ENCODE peak calls at places on chromosomes 11 and 22, in ten cellular contexts. E is A549, L is transverse colon, U is sigmoid colon, K is tibial nerve, S is ovary, C is GM12878, O is K562, Q is esophagus muscularis mucosa, V is SK-N-SH. T is an unnamed sample.

GRCh38 chr11:10130872-10131271 is 163.1 kb downstream of the SBF2 start:
- DNase-seq in E (no peak), Q (no peak), U (no peak), O (no peak), V (no peak), K (no peak), C (no peak), L (no peak), S (no peak), T (no peak)

GRCh38 chr22:45254388-45254787 is 13.7 kb upstream of the KIAA0930 start:
- DNase-seq in K (no peak), V (no peak), O (no peak), Q (no peak), S (no peak), L (no peak), U (no peak), C (no peak), E (no peak), T (no peak)

GRCh38 chr11:34198523-34198922 is 93.1 kb downstream of the NAT10 start:
- DNase-seq in Q (no peak), S (no peak), L (no peak), U (no peak), O (no peak), K (no peak), C (no peak), E (no peak), V (no peak), T (no peak)

GRCh38 chr11:78973833-78974232 is 399.2 kb upstream of the NARS2 start:
- DNase-seq in V (no peak), C (no peak), L (no peak), O (no peak), K (no peak), E (no peak), U (no peak), Q (no peak), S (no peak), T (no peak)

GRCh38 chr11:44600739-44601416 is 35.4 kb downstream of the CD82 start:
- DNase-seq in Q (no peak), E (no peak), L (no peak), U (no peak), C (no peak), S (no peak), V (no peak), K (no peak), O (no peak), T (no peak)

GRCh38 chr11:8099291-8099899 is 18.4 kb downstream of the TUB start:
- DNase-seq in L (peak), E (peak), K (peak), S (peak), V (peak), Q (peak), U (peak), C (no peak), O (peak), T (peak)

GRCh38 chr11:76615950-76616349 is 54.6 kb downstream of the LRRC32 start:
- DNase-seq in U (peak), C (no peak), E (no peak), O (no peak), V (no peak), S (peak), K (no peak), Q (no peak), L (peak), T (peak)

GRCh38 chr11:100855466-100856067 is 168.5 kb downstream of the ARHGAP42 start:
- DNase-seq in K (no peak), S (no peak), E (peak), V (peak), O (peak), U (no peak), C (no peak), L (no peak), Q (no peak), T (no peak)

GRCh38 chr11:119567667-119568582 is 145.0 kb upstream of the THY1 start:
- DNase-seq in S (no peak), E (no peak), U (peak), C (peak), V (peak), Q (no peak), O (no peak), L (no peak), K (no peak), T (no peak)

GRCh38 chr11:96329419-96329818 is 13.6 kb downstream of the MAML2 start:
- DNase-seq in S (no peak), Q (no peak), K (no peak), O (no peak), V (no peak), C (no peak), L (no peak), E (no peak), U (no peak), T (no peak)

GRCh38 chr11:120236169-120237107 is 3.5 kb upstream of the POU2F3 start:
- DNase-seq in S (no peak), V (no peak), E (no peak), U (no peak), L (no peak), Q (no peak), C (no peak), K (no peak), O (peak), T (no peak)

GRCh38 chr11:8826145-8826786 is 84.7 kb upstream of the AKIP1 start:
- DNase-seq in V (no peak), Q (no peak), C (no peak), E (no peak), K (no peak), S (no peak), U (peak), L (no peak), O (peak), T (no peak)

GRCh38 chr11:2210366-2211112 is 38.9 kb upstream of the TH start:
- DNase-seq in O (peak), Q (no peak), E (no peak), C (no peak), V (no peak), S (peak), K (no peak), U (peak), L (peak), T (peak)

GRCh38 chr11:61700221-61700620 is 20.0 kb downstream of the DAGLA start:
- DNase-seq in L (peak), E (peak), S (no peak), K (no peak), Q (no peak), C (no peak), V (no peak), O (peak), U (no peak), T (peak)

GRCh38 chr11:110425751-110426545 is 3.8 kb upstream of the FDX1 start:
- DNase-seq in V (no peak), K (no peak), S (no peak), E (no peak), O (peak), L (no peak), U (no peak), Q (no peak), C (no peak), T (no peak)

GRCh38 chr11:104120493-104121200 is 43.3 kb downstream of the PDGFD start:
- DNase-seq in C (no peak), E (no peak), U (no peak), Q (no peak), V (no peak), O (no peak), S (no peak), K (no peak), L (no peak), T (no peak)

GRCh38 chr11:2930705-2931415 is 1.6 kb upstream of the PHLDA2 start:
- DNase-seq in U (peak), Q (no peak), L (peak), V (peak), C (peak), E (peak), O (peak), S (peak), K (no peak), T (peak)

GRCh38 chr11:17864478-17864941 is 129.9 kb downstream of the KCNC1 start:
- DNase-seq in Q (no peak), O (peak), U (no peak), V (no peak), S (no peak), L (peak), E (peak), K (no peak), C (no peak), T (peak)

GRCh38 chr22:42889290-42889689 is 32.2 kb upstream of the ARFGAP3 start:
- DNase-seq in O (no peak), Q (no peak), K (peak), E (no peak), U (no peak), C (peak), V (no peak), S (no peak), L (no peak), T (no peak)

GRCh38 chr11:14262271-14262846 is 96.6 kb downstream of the RRAS2 start:
- DNase-seq in C (no peak), O (no peak), L (no peak), E (no peak), U (no peak), K (no peak), V (no peak), Q (no peak), S (no peak), T (no peak)

GRCh38 chr11:67367014-67367835 is 6.2 kb downstream of the CLCF1 start:
- DNase-seq in K (no peak), C (no peak), U (no peak), L (peak), E (no peak), S (peak), Q (no peak), V (no peak), O (no peak), T (no peak)

GRCh38 chr11:123448798-123449197 is 18.7 kb downstream of the GRAMD1B start:
- DNase-seq in E (no peak), V (no peak), C (no peak), S (no peak), U (no peak), Q (no peak), L (no peak), O (no peak), K (no peak), T (no peak)

GRCh38 chr22:20881869-20882815 is 23.3 kb downstream of the SNAP29 start:
- DNase-seq in L (no peak), K (no peak), E (no peak), U (no peak), V (no peak), S (no peak), Q (no peak), C (no peak), O (no peak), T (no peak)

GRCh38 chr22:37199839-37200161 is 11.8 kb upstream of the C1QTNF6 start:
- DNase-seq in V (peak), S (no peak), L (no peak), Q (no peak), O (peak), E (peak), U (no peak), C (no peak), K (no peak), T (no peak)

GRCh38 chr22:29396126-29396525 is 7.8 kb upstream of the AP1B1 start:
- DNase-seq in L (no peak), C (no peak), E (no peak), S (no peak), K (no peak), U (peak), O (no peak), V (no peak), Q (no peak), T (no peak)
- TF ChIP-seq EP300 in L (no peak), C (no peak), E (no peak), S (no peak), K (no peak), U (no peak), O (no peak), V (no peak), Q (no peak), T (no peak)

GRCh38 chr11:64774144-64774543 is 4.2 kb downstream of the SF1 start:
- DNase-seq in Q (no peak), C (no peak), S (no peak), U (no peak), O (no peak), K (no peak), E (no peak), L (no peak), V (no peak), T (no peak)

GRCh38 chr11:64771861-64772260 is 6.5 kb downstream of the SF1 start:
- DNase-seq in V (no peak), O (no peak), U (no peak), C (no peak), Q (no peak), E (no peak), L (no peak), K (no peak), S (no peak), T (no peak)

GRCh38 chr11:64770120-64770519 is 8.2 kb downstream of the SF1 start:
- DNase-seq in E (no peak), K (no peak), V (no peak), C (no peak), O (no peak), U (peak), Q (no peak), S (no peak), L (no peak), T (no peak)

GRCh38 chr11:64769283-64769682 is 9.1 kb downstream of the SF1 start:
- DNase-seq in L (no peak), O (no peak), Q (no peak), U (no peak), K (no peak), C (no peak), V (no peak), S (no peak), E (no peak), T (no peak)

DNA sequence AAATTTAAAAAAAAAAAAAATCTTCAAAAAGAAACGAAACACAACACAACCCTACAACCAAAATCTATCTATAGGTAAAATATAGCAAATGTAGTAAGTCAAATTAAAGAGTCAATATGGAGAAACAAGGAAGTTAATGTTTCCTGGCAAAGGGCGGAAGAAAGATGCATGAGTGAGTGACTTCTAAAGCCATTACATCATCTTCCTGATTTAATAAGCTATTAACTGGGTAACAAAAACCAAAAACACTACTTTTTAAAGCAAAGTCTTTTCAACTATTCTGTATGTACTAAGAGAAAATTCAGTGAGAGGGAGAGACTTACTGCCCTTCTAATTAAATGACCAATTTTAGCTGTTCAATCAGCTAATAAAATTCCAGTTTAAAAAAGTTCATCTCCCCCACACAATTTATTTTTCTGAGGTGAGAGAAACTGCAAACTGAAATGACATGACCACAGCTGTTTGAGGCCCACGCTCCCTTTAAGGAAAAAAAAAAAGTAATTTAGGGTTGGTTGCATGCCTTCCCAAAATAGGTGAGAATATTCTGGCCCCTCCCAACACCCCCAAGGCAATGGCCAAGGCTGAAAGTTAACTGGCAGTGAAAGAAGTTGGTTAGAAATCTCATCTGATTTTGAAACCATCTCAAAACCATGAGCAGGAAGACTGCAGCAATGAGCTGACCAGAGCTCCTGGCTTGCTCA is 5.9 kb downstream of the SF1 start:
- DNase-seq in L (no peak), O (no peak), S (no peak), Q (no peak), U (no peak), C (peak), V (no peak), K (no peak), E (no peak), T (no peak)
- TF ChIP-seq EP300 in L (no peak), O (no peak), S (no peak), Q (no peak), U (no peak), C (no peak), V (no peak), K (no peak), E (no peak), T (no peak)

GRCh38 chr11:31479073-31479472 is 30.3 kb downstream of the IMMP1L start:
- DNase-seq in V (no peak), L (no peak), U (no peak), K (no peak), C (no peak), Q (no peak), E (no peak), O (no peak), S (no peak), T (no peak)

GRCh38 chr11:31474083-31474482 is 35.3 kb downstream of the IMMP1L start:
- DNase-seq in S (no peak), K (no peak), Q (no peak), L (no peak), E (no peak), V (no peak), O (no peak), C (no peak), U (no peak), T (no peak)

GRCh38 chr11:31480930-31481329 is 28.5 kb downstream of the IMMP1L start:
- DNase-seq in C (no peak), U (no peak), Q (no peak), L (no peak), E (no peak), O (no peak), V (peak), S (no peak), K (no peak), T (no peak)

DNA sequence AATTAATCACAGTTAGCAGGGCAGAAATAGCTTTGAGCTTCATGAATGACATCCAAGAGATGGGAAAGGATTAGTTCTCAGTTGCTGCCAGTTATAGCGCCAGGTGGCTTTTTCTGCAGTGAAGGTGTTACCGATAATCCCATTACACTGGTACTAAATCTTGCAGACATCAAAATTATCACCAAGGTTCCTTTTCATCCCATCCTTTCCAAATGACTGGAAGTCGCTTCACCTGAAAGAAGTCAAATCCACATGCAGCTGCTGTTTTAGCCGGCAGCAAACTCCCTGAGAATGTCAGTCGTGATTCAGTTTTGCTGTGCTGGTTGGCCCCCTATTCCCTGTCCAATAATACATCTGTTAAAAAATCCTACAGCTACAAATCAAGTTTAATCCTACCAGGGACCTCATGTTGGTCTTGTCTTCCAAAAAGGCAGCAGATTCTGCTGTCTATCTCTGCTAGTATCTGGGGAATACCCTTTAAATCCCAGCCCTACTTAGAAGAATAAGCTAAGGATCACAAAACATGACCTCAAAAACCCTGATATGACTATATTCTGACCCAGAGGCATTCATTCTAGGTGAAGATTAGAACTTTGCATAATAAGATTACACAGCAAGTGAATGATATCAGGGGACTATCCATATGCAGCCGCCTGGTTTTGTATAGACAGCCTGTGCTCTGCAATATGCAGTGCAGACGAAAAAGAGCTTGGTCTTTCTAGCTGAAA is 31.7 kb downstream of the IMMP1L start:
- DNase-seq in U (no peak), L (no peak), C (no peak), K (no peak), Q (no peak), S (no peak), V (peak), O (no peak), E (no peak), T (no peak)
- TF ChIP-seq EP300 in U (no peak), L (no peak), C (no peak), K (no peak), Q (no peak), S (no peak), V (no peak), O (no peak), E (no peak), T (no peak)

GRCh38 chr11:65311197-65311631 is 3.5 kb upstream of the CDC42EP2 start:
- DNase-seq in K (no peak), C (no peak), Q (no peak), E (no peak), U (no peak), V (no peak), L (no peak), S (no peak), O (no peak), T (peak)
- TF ChIP-seq EP300 in K (no peak), C (no peak), Q (no peak), E (no peak), U (no peak), V (no peak), L (no peak), S (no peak), O (no peak), T (no peak)

GRCh38 chr22:49247194-49247924 is 580.3 kb downstream of the BRD1 start:
- DNase-seq in U (no peak), E (no peak), O (peak), K (no peak), S (no peak), Q (no peak), V (no peak), L (no peak), C (no peak), T (no peak)
- TF ChIP-seq EP300 in U (no peak), E (no peak), O (no peak), K (no peak), S (no peak), Q (no peak), V (no peak), L (no peak), C (no peak), T (no peak)

GRCh38 chr11:1105183-1105565 is 30.5 kb downstream of the MUC2 start:
- DNase-seq in L (no peak), K (no peak), S (no peak), E (no peak), U (no peak), Q (no peak), C (no peak), V (no peak), O (no peak), T (no peak)
- TF ChIP-seq EP300 in L (no peak), K (no peak), S (no peak), E (no peak), U (no peak), Q (no peak), C (no peak), V (no peak), O (no peak), T (no peak)

DNA sequence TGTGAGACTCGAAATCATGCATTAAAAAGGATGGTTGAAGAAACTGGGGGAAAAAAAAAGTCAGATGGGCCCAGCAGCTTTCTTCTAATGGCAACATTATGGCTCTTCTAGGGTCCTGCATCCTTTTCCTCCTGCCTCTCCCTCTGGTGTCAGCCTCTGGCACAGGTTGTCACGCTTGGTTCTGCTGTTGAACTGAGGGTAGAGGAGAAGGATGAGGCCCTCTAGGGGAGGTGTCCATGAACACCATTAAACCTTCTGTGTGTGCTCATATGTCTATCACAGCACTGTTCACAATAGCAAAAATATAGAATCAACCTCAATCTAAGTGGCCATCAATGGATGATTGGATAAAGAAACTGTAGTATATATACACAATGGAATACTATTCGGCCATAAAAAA is 36.0 kb downstream of the BUD13 start:
- DNase-seq in V (no peak), U (no peak), L (no peak), Q (no peak), E (peak), K (no peak), O (peak), C (no peak), S (no peak), T (no peak)
- TF ChIP-seq EP300 in V (no peak), U (no peak), L (no peak), Q (no peak), E (no peak), K (no peak), O (no peak), C (no peak), S (no peak), T (no peak)

T was measured in stomach.